ENCODE peak calls at places on chromosome 18, in nine cellular contexts. L, C, F, J, X, N, U, P and D are unnamed samples.

GRCh38 chr18:67359868-67360838 is 156.4 kb downstream of the DSEL start:
- DNase-seq in P (peak; percentile 96), U (peak; percentile 87), X (no peak), F (no peak), N (peak; percentile 78), L (no peak), J (peak; percentile 4), C (peak; percentile 37), D (peak; percentile 65)

GRCh38 chr18:60684843-60685513 is 312.4 kb upstream of the MC4R start:
- DNase-seq in P (peak; percentile 17), C (no peak), L (no peak), X (peak; percentile 19), J (peak; percentile 37), U (no peak), F (no peak), N (peak; percentile 8), D (no peak)

GRCh38 chr18:58970943-58971799 is 106.5 kb downstream of the ZNF532 start:
- DNase-seq in J (no peak), P (no peak), F (no peak), C (no peak), N (no peak), U (no peak), X (no peak), L (no peak), D (no peak)

GRCh38 chr18:68840554-68841263 is 42.8 kb downstream of the CCDC102B start:
- DNase-seq in U (peak; percentile 46), C (peak; percentile 1), F (no peak), N (peak; percentile 58), X (peak; percentile 23), J (peak; percentile 66), L (no peak), P (peak; percentile 97), D (no peak)

GRCh38 chr18:79521806-79522205 is 126.1 kb downstream of the NFATC1 start:
- DNase-seq in N (no peak), X (no peak), U (no peak), C (no peak), J (no peak), F (no peak), L (peak; percentile 20), P (no peak), D (no peak)

GRCh38 chr18:76956648-76957047 is 134.3 kb downstream of the ZNF236 start:
- DNase-seq in U (no peak), X (no peak), J (no peak), L (no peak), N (no peak), C (no peak), P (no peak), F (no peak), D (no peak)

GRCh38 chr18:58605027-58606020 is 23.6 kb downstream of the ALPK2 start:
- DNase-seq in P (peak; percentile 87), U (no peak), N (peak; percentile 75), F (no peak), C (no peak), J (no peak), X (peak; percentile 56), L (no peak), D (no peak)

GRCh38 chr18:8706981-8707940 is 1.9 kb downstream of the MTCL1 start:
- DNase-seq in F (no peak), C (peak; percentile 77), J (no peak), L (peak; percentile 49), U (no peak), N (peak; percentile 82), P (peak; percentile 73), X (no peak), D (peak; percentile 33)

DNA sequence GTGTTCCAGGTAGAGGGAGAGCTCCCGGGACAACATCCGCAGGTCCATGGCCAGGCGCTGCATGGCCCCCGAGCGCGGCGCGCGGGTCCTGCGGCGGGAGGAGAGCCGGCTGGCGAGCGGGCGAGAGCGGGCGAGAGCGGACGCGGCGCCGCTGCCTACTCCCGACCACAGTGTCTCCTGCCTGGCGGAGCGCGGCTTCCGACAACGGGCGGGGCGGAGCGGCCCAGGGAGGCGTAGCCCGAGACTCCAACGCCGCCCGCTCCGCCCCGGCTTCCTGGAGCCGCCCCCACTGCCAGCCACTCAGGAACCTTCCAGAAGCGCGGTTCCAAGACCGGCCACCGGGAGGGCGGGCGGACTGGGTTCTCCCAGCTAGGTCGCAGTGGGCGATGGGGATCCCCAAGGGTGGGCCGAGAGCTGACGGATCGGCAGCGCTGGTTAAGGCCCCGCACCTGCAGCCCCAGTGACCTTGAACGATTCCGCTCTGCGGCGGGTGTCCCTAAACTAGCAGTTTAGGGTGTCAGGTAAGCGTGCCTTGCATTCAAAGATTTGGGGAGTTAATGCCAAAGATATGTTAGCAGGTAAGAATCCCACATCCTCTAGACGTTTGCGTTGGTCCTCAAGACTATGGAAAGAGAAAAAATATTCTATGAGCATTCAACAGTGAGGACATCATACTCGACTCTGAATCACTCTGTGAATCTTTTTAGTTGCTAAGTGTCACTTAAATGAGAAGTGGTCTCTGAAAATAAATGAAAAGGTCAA is at the start of gene ABHD3:
- DNase-seq in F (peak; percentile 76), X (peak; percentile 75), L (peak; percentile 98), J (peak; percentile 94), P (peak; percentile 85), N (peak; percentile 85), C (peak; percentile 58), U (peak; percentile 92), D (peak; percentile 90)
- TF ChIP-seq POLR2A in F (peak; percentile 90), X (peak; percentile 84), L (peak; percentile 99), J (peak; percentile 83), P (peak; percentile 78), N (peak; percentile 91), C (peak; percentile 92), U (peak; percentile 96), D (peak; percentile 94)

GRCh38 chr18:34661464-34662087 is 48.5 kb upstream of the DTNA start:
- DNase-seq in L (no peak), J (peak; percentile 48), C (no peak), F (no peak), P (peak; percentile 51), U (no peak), N (peak; percentile 29), X (peak; percentile 33), D (no peak)

GRCh38 chr18:34655131-34655530 is 55.0 kb upstream of the DTNA start:
- DNase-seq in L (no peak), N (no peak), U (no peak), C (no peak), F (no peak), J (no peak), X (no peak), P (no peak), D (no peak)

GRCh38 chr18:34660572-34660971 is 49.5 kb upstream of the DTNA start:
- DNase-seq in F (no peak), J (no peak), U (no peak), L (no peak), X (no peak), P (no peak), N (no peak), C (no peak), D (no peak)

GRCh38 chr18:34658101-34658500 is 52.0 kb upstream of the DTNA start:
- DNase-seq in X (no peak), U (no peak), F (no peak), C (no peak), P (no peak), L (no peak), J (no peak), N (no peak), D (no peak)

DNA sequence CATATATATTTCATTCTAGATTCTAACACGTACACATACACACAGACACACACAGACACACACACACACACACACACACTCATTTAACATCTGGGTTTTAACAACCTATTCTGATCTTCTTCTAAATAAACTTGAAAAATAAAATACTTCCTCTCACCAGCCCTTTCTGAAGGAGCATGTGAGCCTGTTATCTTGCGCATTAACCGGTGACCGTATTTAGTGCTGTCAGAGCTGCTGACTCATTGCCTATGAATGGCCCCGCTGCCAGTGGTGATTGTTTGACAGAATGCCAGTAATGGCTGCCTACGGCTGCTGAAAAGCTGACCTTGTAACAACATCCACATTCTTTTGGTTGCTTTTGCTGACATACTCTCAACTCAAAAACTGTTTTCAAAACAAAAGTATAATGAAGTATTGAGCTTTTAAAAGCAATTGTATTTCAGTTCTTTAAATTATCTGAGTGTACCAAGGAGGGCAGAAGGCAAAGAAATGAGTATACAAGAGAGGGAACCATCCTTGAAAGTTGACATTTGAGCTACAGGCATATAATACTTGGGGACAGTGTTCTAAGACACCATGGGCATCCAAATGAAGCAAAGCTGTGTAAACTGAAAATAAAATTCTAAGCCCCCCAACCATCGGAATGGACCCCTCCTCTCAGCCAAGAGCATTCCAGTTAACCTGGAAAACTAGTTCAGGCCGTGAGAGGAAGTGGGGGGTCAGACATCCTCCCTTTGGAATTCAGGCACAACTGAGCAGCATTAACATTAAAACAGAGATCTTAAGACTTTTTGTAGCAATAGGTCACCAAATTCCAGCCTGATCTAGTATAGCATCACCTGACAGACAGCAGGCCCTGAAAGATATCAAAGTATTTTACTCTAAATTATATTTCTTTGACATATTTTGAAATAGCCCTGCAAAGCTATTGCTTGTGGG is 50.2 kb upstream of the DTNA start:
- DNase-seq in F (peak; percentile 82), L (peak; percentile 72), P (peak; percentile 97), U (peak; percentile 96), J (peak; percentile 74), N (peak; percentile 63), C (peak; percentile 28), X (peak; percentile 56), D (peak; percentile 84)
- TF ChIP-seq POLR2A in F (peak; percentile 75), L (no peak), P (no peak), U (peak; percentile 50), J (no peak), N (no peak), C (no peak), X (no peak), D (no peak)

DNA sequence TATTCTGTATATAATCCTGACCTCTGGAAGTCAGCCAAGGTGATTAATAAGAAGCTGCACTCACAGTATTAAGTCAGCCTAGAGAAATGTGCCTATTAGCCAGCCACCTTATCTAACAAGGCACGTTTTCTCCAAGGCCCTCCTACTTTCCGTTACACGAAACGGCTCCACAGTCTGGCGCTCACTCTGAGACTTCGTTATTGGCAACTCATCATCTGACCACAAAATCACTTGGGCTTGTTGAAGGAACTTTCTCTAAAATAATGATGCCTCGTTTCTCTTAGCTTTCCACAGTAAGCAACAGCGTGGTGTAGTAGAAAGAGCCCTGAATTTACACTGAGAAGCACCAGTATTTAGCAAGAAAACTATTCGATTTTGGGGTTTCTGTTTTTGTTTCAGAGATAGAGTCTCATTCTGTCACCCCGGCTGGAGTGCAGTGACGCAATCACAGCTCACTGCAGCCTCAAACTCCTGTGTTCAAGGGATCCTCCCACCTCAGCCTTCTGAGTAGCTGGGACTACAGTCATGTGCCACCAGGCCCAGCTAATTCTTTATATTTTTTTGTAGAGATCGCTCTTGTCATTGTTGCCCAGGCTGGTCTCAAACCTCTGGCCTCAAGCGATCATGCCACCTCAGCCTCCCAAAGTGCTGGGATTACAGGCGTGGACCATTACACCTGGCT is 53.6 kb upstream of the SLC14A1 start:
- DNase-seq in X (no peak), F (no peak), J (peak; percentile 96), C (no peak), U (peak; percentile 80), N (no peak), L (no peak), P (peak; percentile 85), D (no peak)
- TF ChIP-seq POLR2A in X (no peak), F (no peak), J (no peak), C (no peak), U (peak; percentile 34), N (no peak), L (no peak), P (no peak), D (no peak)

DNA sequence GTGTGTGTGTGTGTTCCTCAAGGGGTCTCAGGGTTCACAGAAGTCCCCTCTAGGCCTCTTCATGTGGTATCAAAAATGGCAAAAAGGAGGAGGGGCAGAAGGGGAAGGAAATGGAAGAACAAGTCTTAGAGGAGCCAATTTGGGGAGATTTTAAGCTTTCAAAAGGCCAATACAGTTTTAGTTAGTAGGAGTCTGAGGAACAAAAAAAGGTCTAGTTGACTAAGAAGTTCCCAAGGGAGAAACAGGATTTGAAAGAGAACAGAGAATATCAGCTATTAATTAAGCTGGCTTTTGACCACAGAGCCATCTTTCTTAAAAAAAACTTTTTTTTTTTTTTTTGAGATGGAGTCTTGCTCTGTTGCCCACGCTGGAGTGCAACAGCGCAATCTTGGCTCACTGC is 7.1 kb downstream of the RNF125 start:
- DNase-seq in J (no peak), X (no peak), P (no peak), L (no peak), N (no peak), F (no peak), C (no peak), U (no peak), D (no peak)
- TF ChIP-seq POLR2A in J (no peak), X (no peak), P (no peak), L (no peak), N (no peak), F (no peak), C (no peak), U (no peak), D (no peak)